ENCODE peak calls at places on chromosomes 5 and 9, in four cellular contexts. S is adrenal gland, T is A549, A is IMR-90. D is an unnamed sample.

GRCh38 chr5:152514827-152515397 is 109.8 kb upstream of the NMUR2 start:
- DNase-seq in A (peak; percentile 11), S (no peak), T (peak; percentile 10), D (no peak)

GRCh38 chr5:66164044-66164790 is 20.1 kb downstream of the SREK1 start:
- DNase-seq in S (no peak), T (no peak), A (peak; percentile 71), D (no peak)

GRCh38 chr5:56419667-56420066 is 186.5 kb upstream of the ANKRD55 start:
- DNase-seq in T (no peak), S (no peak), A (no peak), D (no peak)

GRCh38 chr5:147621016-147621415 is 111.1 kb upstream of the DPYSL3 start:
- DNase-seq in S (no peak), A (no peak), T (no peak), D (no peak)

GRCh38 chr5:149002053-149002452 is 60.8 kb downstream of the SH3TC2 start:
- DNase-seq in T (peak; percentile 17), A (peak; percentile 100), S (no peak), D (no peak)

GRCh38 chr9:113876806-113877236 is 712 bp downstream of the ZNF618 start:
- DNase-seq in S (no peak), A (peak; percentile 27), T (no peak), D (no peak)

GRCh38 chr9:94005272-94005901 is 50.2 kb upstream of the BARX1 start:
- DNase-seq in T (no peak), A (peak; percentile 44), S (no peak), D (no peak)

GRCh38 chr9:100589582-100589981 is 11.7 kb downstream of the CAVIN4 start:
- DNase-seq in A (peak; percentile 65), T (no peak), S (no peak), D (no peak)

GRCh38 chr9:89534464-89534863 is 36.6 kb upstream of the SEMA4D start:
- DNase-seq in S (no peak), A (no peak), T (no peak), D (no peak)

GRCh38 chr5:893711-894110 is 1.0 kb downstream of the TRIP13 start:
- DNase-seq in S (no peak), T (no peak), A (no peak), D (no peak)

GRCh38 chr5:132046915-132047314 is 13.5 kb upstream of the IL3 start:
- DNase-seq in A (no peak), T (no peak), S (no peak), D (no peak)

DNA sequence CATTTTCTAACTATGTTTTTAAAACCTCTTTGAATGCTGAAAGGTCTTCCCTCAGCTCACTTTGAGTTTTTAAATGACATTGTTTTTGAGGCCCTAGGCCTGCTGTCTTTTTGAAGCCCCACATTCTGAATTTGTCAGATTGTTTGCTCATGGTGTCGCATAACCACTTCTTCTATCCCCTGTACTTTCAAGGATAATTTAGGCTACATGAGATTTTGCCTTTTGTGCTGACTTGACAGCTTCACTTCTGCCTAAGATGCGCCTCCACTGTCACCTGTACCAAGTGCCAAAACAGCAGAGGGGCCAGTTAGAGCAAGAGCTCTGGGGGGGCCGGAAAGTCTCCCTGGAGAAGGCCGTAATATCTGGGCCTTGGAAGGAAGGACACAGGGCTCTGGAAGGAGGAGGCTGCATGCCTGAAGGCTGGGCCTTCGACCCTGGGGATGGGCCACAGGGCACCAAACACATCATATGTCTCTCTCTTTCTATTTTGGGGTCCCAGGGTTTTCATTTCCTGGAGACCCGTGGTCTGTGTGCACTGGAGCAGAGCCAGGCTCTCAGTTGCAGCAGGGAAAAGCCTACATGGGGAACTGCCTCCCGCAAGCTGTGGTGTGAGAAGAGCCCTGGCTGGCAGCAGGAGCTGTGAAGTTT is 49.1 kb downstream of the NDST1 start:
- DNase-seq in T (no peak), A (no peak), S (no peak), D (no peak)
- TF ChIP-seq CTCF in T (no peak), A (no peak), S (no peak), D (no peak)

GRCh38 chr9:74064702-74065101 is 432.4 kb upstream of the RORB start:
- DNase-seq in A (no peak), T (no peak), S (no peak), D (no peak)
- H3K4me1 ChIP-seq in A (no peaks in the 10 kb centered on the region), T (no peaks in the 10 kb centered on the region), S (no peaks in the 10 kb centered on the region), D (no peaks in the 10 kb centered on the region)

GRCh38 chr9:63817622-63818518 is 1467.1 kb downstream of the FOXD4L5 start:
- DNase-seq in A (peak; percentile 8), T (no peak), S (peak; percentile 49), D (peak; percentile 82)

DNA sequence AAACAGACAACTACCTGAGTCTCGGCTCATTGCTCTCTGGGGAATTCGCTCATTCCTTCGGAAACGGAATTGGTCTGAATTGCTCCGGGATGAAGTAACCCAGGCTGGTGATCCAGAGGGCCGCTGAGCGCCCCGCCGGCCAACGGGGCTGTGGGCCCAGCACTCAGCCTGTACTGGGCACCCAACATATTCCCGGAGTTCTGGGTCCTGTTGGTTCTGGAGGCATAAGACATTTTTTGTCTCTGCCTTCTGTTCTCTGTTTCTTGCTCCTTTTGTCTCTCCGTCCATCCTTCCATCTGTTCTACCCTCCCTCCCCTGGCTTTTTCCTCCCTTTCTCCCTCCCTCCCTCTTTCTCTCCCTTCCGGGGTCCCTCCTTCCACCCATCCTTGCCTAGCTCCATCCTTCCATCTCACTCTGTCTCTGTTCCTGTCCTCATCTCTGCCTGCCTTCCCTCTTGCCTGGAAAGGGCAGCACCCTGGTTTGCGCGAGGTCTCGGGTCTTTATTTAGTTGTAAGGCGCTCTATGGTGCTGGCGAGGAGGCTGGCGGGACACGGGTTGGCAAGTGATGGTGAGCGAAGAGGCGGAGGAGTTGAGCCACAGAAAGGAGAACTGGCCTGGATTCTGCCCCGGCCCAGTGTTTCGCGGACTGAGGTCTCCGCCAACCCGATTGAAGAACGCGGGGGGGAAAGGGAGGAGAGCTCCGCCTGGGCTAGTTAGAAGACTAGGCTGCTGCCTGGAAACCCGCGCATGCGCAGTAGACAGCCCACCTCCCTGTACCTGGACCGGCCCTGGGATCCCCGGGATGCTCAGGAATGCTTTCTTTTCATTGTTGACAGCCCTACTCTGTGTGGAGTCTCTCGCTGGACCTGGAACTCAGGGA is 1468.0 kb downstream of the FOXD4L5 start:
- DNase-seq in A (peak; percentile 82), S (peak; percentile 65), T (no peak), D (peak; percentile 95)
- H3K4me3 ChIP-seq in A (peak overlapping the region; percentile 37), S (no peak overlapping the region), T (no peak overlapping the region), D (peak overlapping the region; percentile 29)

DNA sequence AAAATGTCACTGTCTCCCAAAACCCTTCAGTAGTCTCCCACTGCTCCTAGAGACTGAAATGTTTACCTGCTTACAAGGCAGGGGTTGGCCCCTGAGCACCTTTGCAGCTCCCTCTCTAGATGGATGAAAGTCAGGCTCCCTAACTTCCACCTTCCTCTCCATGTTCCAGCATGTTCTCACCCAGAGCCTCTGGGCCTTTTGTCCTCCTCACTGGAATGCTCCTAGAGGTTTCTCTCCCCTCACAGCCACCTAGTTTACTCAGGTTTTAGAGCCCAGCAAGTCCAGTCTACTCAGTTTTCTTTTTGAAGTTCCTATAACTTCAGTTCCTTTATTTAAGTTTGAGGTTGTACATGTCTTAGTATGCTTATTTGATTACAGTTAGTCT is 815 bp upstream of the URM1 start:
- DNase-seq in T (no peak), S (no peak), A (no peak), D (no peak)
- TF ChIP-seq CTCF in T (no peak), S (no peak), A (no peak), D (no peak)

D was measured in lower lobe of right lung.